ENCODE peak calls at places on chromosome 1, in five cellular contexts. One of them, this sample, is unnamed.

GRCh38 chr1:22286491-22286890 is 143.6 kb upstream of the WNT4 start:
- DNase-seq in retinal pigment epithelial cell: no peak
- DNase-seq in GM12891: no peak
- DNase-seq in CD8-positive, alpha-beta memory T cell: no peak
- DNase-seq in neural crest cell: no peak
- DNase-seq in this sample: no peak

GRCh38 chr1:27966402-27967105 is 6.8 kb downstream of the XKR8 start:
- DNase-seq in retinal pigment epithelial cell: no peak
- DNase-seq in GM12891: no peak
- DNase-seq in CD8-positive, alpha-beta memory T cell: no peak
- DNase-seq in neural crest cell: no peak
- DNase-seq in this sample: no peak

GRCh38 chr1:116311756-116312691 is 61.0 kb upstream of the ATP1A1 start:
- DNase-seq in retinal pigment epithelial cell: no peak
- DNase-seq in GM12891: no peak
- DNase-seq in CD8-positive, alpha-beta memory T cell: no peak
- DNase-seq in neural crest cell: no peak
- DNase-seq in this sample: peak; percentile 39

GRCh38 chr1:214918745-214919144 is 163.8 kb upstream of the KCNK2 start:
- DNase-seq in retinal pigment epithelial cell: no peak
- DNase-seq in GM12891: no peak
- DNase-seq in CD8-positive, alpha-beta memory T cell: no peak
- DNase-seq in neural crest cell: no peak
- DNase-seq in this sample: no peak

GRCh38 chr1:99737016-99737415 is 29.4 kb downstream of the FRRS1 start:
- DNase-seq in retinal pigment epithelial cell: peak; percentile 43
- DNase-seq in GM12891: no peak
- DNase-seq in CD8-positive, alpha-beta memory T cell: no peak
- DNase-seq in neural crest cell: no peak
- DNase-seq in this sample: peak; percentile 34

GRCh38 chr1:29305943-29306342 is 69.6 kb downstream of the PTPRU start:
- DNase-seq in retinal pigment epithelial cell: no peak
- DNase-seq in GM12891: no peak
- DNase-seq in CD8-positive, alpha-beta memory T cell: no peak
- DNase-seq in neural crest cell: no peak
- DNase-seq in this sample: no peak

GRCh38 chr1:72848997-72849396 is 566.7 kb upstream of the NEGR1 start:
- DNase-seq in retinal pigment epithelial cell: no peak
- DNase-seq in GM12891: no peak
- DNase-seq in CD8-positive, alpha-beta memory T cell: no peak
- DNase-seq in neural crest cell: no peak
- DNase-seq in this sample: no peak

GRCh38 chr1:24861821-24862727 is 68.0 kb downstream of the RUNX3 start:
- DNase-seq in retinal pigment epithelial cell: no peak
- DNase-seq in GM12891: no peak
- DNase-seq in CD8-positive, alpha-beta memory T cell: no peak
- DNase-seq in neural crest cell: no peak
- DNase-seq in this sample: peak; percentile 56

GRCh38 chr1:113219377-113219776 is 146.4 kb downstream of the LRIG2 start:
- DNase-seq in retinal pigment epithelial cell: no peak
- DNase-seq in GM12891: no peak
- DNase-seq in CD8-positive, alpha-beta memory T cell: no peak
- DNase-seq in neural crest cell: no peak
- DNase-seq in this sample: no peak

GRCh38 chr1:22854688-22855565 is 117.7 kb downstream of the LACTBL1 start:
- DNase-seq in retinal pigment epithelial cell: no peak
- DNase-seq in GM12891: peak; percentile 37
- DNase-seq in CD8-positive, alpha-beta memory T cell: no peak
- DNase-seq in neural crest cell: no peak
- DNase-seq in this sample: no peak

GRCh38 chr1:68269637-68270430 is 37.5 kb upstream of the WLS start:
- DNase-seq in retinal pigment epithelial cell: no peak
- DNase-seq in GM12891: no peak
- DNase-seq in CD8-positive, alpha-beta memory T cell: no peak
- DNase-seq in neural crest cell: no peak
- DNase-seq in this sample: no peak

GRCh38 chr1:42040159-42040558 is 113.1 kb upstream of the GUCA2B start:
- DNase-seq in retinal pigment epithelial cell: no peak
- DNase-seq in GM12891: no peak
- DNase-seq in CD8-positive, alpha-beta memory T cell: no peak
- DNase-seq in neural crest cell: no peak
- DNase-seq in this sample: no peak

GRCh38 chr1:43968348-43968948 is 1.4 kb upstream of the DPH2 start:
- DNase-seq in retinal pigment epithelial cell: no peak
- DNase-seq in GM12891: no peak
- DNase-seq in CD8-positive, alpha-beta memory T cell: no peak
- DNase-seq in neural crest cell: peak; percentile 57
- DNase-seq in this sample: peak; percentile 57

GRCh38 chr1:64733576-64734288 is 11.1 kb upstream of the RAVER2 start:
- DNase-seq in retinal pigment epithelial cell: no peak
- DNase-seq in GM12891: no peak
- DNase-seq in CD8-positive, alpha-beta memory T cell: no peak
- DNase-seq in neural crest cell: no peak
- DNase-seq in this sample: peak; percentile 3